ENCODE peak calls at places on chromosomes 7 and 10, in seven cellular contexts. W is mesothelial cell of epicardium; H is AG04450; B is H9; T is heart left ventricle; L is CD8-positive, alpha-beta T cell; Y is progenitor cell of endocrine pancreas. J is an unnamed sample.
A peak's percentile ranks its signal among the peaks of the same experiment; 100 is the strongest.

GRCh38 chr7:24825931-24826661 is 68.8 kb upstream of the GSDME start:
- DNase-seq in B (peak; percentile 51), H (no peak), L (peak; percentile 8), T (no peak), Y (no peak), W (no peak), J (no peak)

GRCh38 chr7:24665564-24666294 is 91.5 kb downstream of the GSDME start:
- DNase-seq in H (peak; percentile 29), T (no peak), W (peak; percentile 46), L (peak; percentile 40), Y (peak; percentile 17), B (peak; percentile 37), J (no peak)

GRCh38 chr7:56063500-56063881 is 595 bp upstream of the SUMF2 start:
- DNase-seq in T (no peak), B (no peak), W (no peak), H (no peak), L (no peak), Y (no peak), J (no peak)

GRCh38 chr7:128939861-128940410 is 2.2 kb downstream of the IRF5 start:
- DNase-seq in L (no peak), Y (no peak), B (no peak), W (no peak), T (no peak), H (no peak), J (no peak)

GRCh38 chr7:39851466-39852045 is 98.5 kb upstream of the CDK13 start:
- DNase-seq in B (no peak), T (no peak), L (no peak), W (no peak), H (no peak), Y (no peak), J (no peak)

GRCh38 chr7:42931834-42932651 is at the start of the genes MRPL32 and PSMA2:
- DNase-seq in L (peak; percentile 91), H (peak; percentile 93), Y (peak; percentile 84), B (peak; percentile 97), T (peak; percentile 97), W (peak; percentile 91), J (peak; percentile 89)

GRCh38 chr10:4242561-4243035 is 457.6 kb upstream of the KLF6 start:
- DNase-seq in H (peak; percentile 71), W (no peak), L (no peak), B (no peak), Y (no peak), T (no peak), J (no peak)

GRCh38 chr7:123846217-123846891 is 1.4 kb downstream of the HYAL4 start:
- DNase-seq in B (no peak), H (no peak), Y (no peak), W (no peak), L (no peak), T (no peak), J (no peak)

GRCh38 chr7:128203710-128204214 is 37.3 kb upstream of the LEP start:
- DNase-seq in L (no peak), W (no peak), T (no peak), B (peak; percentile 14), H (no peak), Y (no peak), J (no peak)

GRCh38 chr10:103845983-103846382 is 9.4 kb downstream of the SH3PXD2A start:
- DNase-seq in T (peak; percentile 54), Y (no peak), L (peak; percentile 19), W (no peak), B (no peak), H (no peak), J (no peak)

GRCh38 chr7:26937306-26937705 is 72.9 kb upstream of the SKAP2 start:
- DNase-seq in T (no peak), L (no peak), Y (no peak), W (no peak), H (no peak), B (no peak), J (no peak)

GRCh38 chr10:84296071-84296981 is 32.1 kb upstream of the CCSER2 start:
- DNase-seq in H (peak; percentile 77), L (no peak), T (no peak), B (peak; percentile 52), W (no peak), Y (no peak), J (no peak)

GRCh38 chr10:99920486-99920885 is 89.3 kb downstream of the DNMBP start:
- DNase-seq in T (no peak), Y (no peak), W (no peak), L (no peak), H (no peak), B (no peak), J (no peak)

GRCh38 chr10:91424016-91424415 is 13.9 kb downstream of the HECTD2 start:
- DNase-seq in T (no peak), H (no peak), W (no peak), B (no peak), L (no peak), Y (no peak), J (no peak)

GRCh38 chr10:109306698-109307097 is 616.6 kb downstream of the XPNPEP1 start:
- DNase-seq in W (no peak), T (no peak), H (no peak), L (no peak), B (no peak), Y (no peak), J (no peak)

GRCh38 chr7:47513741-47514241 is 68.1 kb downstream of the TNS3 start:
- DNase-seq in Y (no peak), T (no peak), H (peak; percentile 94), W (no peak), L (no peak), B (no peak), J (no peak)

GRCh38 chr7:150992833-150993302 is 2.1 kb downstream of the NOS3 start:
- DNase-seq in T (peak; percentile 65), Y (no peak), H (no peak), W (no peak), L (no peak), B (peak; percentile 91), J (no peak)

GRCh38 chr10:7196284-7196683 is 214.6 kb downstream of the SFMBT2 start:
- DNase-seq in W (no peak), H (no peak), L (no peak), T (no peak), B (no peak), Y (no peak), J (no peak)

GRCh38 chr10:59068581-59069191 is 107.8 kb upstream of the PHYHIPL start:
- DNase-seq in H (no peak), L (no peak), B (no peak), W (no peak), Y (no peak), T (no peak), J (no peak)

GRCh38 chr7:33421384-33421783 is 292.0 kb downstream of the BBS9 start:
- DNase-seq in L (no peak), B (no peak), Y (no peak), H (peak; percentile 1), W (no peak), T (no peak), J (no peak)

GRCh38 chr7:143492043-143492471 is 14.4 kb downstream of the TAS2R41 start:
- DNase-seq in B (no peak), W (no peak), H (peak; percentile 23), Y (no peak), L (no peak), T (no peak), J (no peak)

GRCh38 chr10:37754538-37755323 is 102.7 kb downstream of the ZNF248 start:
- DNase-seq in H (no peak), B (no peak), W (no peak), L (no peak), T (no peak), Y (no peak), J (no peak)
- TF ChIP-seq CTCF in H (no peak), B (no peak), W (no peak), L (no peak), T (peak; percentile 61), Y (peak; percentile 9), J (no peak)

DNA sequence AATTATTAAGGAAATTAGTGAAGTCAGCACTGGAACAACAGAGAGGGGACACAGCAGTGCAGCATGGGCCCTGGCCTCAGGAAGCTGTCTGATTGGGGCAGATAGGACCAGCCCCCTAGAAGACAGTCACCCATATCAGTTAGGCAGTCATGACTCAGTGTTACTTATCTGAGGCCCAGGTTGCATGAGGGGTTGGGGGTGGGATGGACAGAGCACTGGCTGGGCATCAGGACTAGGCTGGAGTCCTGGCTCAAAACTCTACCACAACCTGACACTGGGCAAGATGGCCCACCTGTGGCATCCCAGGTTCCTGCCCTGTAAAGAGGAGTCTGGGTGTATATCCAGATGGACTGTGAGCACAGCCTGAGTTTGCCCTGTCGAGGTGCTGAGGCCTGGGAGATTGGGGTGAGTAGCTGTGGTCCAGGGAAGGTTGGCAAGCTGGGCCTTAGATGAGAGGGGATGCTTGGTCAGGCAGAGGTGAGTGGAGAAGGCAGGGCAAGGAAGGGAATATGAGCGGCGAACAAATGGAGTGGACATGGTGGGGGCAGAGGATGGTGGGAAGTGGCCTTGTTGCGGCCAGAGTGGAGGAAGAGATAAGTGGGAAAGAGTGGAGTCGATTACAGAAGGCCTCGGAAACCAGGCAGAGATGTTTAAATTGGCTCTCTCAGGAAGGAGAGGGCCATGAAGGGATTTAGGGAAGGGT is 37.5 kb downstream of the HK1 start:
- DNase-seq in W (no peak), H (no peak), Y (no peak), T (no peak), B (no peak), L (no peak), J (no peak)
- TF ChIP-seq CTCF in W (no peak), H (no peak), Y (no peak), T (no peak), B (no peak), L (no peak), J (no peak)

GRCh38 chr10:111298031-111298430 is 221.2 kb downstream of the ADRA2A start:
- DNase-seq in Y (no peak), W (no peak), B (no peak), T (no peak), L (no peak), H (no peak), J (no peak)

GRCh38 chr10:111299037-111299436 is 222.2 kb downstream of the ADRA2A start:
- DNase-seq in L (no peak), Y (no peak), B (no peak), W (no peak), T (no peak), H (no peak), J (no peak)

DNA sequence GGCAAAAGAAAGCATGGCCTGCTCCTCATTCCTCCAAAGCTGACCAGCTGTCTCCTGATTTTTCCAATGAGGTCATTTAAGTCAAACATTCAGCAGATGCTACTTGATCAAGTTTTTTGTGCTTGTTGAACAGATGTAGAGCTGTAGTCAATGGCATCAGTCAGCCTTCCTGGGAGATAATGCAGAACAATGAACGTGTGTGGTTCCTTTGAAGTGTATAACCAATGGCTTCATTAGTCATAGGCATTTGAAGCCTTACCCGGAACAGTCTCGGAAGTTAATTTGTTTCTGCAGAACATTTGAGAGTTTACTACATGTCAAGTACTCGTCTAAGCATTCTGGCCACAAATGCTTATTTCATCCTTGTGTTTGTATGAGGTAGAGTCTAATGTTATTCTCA is 227.1 kb downstream of the ADRA2A start:
- DNase-seq in B (no peak), L (no peak), Y (no peak), H (no peak), W (no peak), T (no peak), J (no peak)
- TF ChIP-seq CTCF in B (no peak), L (no peak), Y (no peak), H (no peak), W (no peak), T (no peak), J (no peak)

GRCh38 chr7:81248420-81248819 is 329.6 kb upstream of the SEMA3C start:
- DNase-seq in Y (no peak), H (no peak), B (no peak), T (no peak), L (no peak), W (no peak), J (no peak)

GRCh38 chr7:81245353-81245752 is 326.5 kb upstream of the SEMA3C start:
- DNase-seq in T (no peak), W (no peak), B (no peak), Y (no peak), L (no peak), H (no peak), J (no peak)

GRCh38 chr7:81244213-81244612 is 325.4 kb upstream of the SEMA3C start:
- DNase-seq in W (no peak), H (no peak), B (no peak), Y (no peak), L (no peak), T (no peak), J (no peak)
- TF ChIP-seq CTCF in W (no peak), H (peak; percentile 15), B (peak; percentile 23), Y (no peak), L (no peak), T (no peak), J (no peak)

J was measured in natural killer cell.